ENCODE peak calls at places on chromosome 2, in ten cellular contexts. U is stomach, H is H1, Y is body of pancreas, F is activated B cell treated with CpG ODN at 0.5 μM for 24 hours, N is cardiac muscle cell, C is progenitor cell of endocrine pancreas, L is endothelial cell of umbilical vein, J is IMR-90, A is neural progenitor cell. O is an unnamed sample.

GRCh38 chr2:135530313-135531230 is at the start of gene ZRANB3:
- DNase-seq in U (peak), H (peak), Y (peak), F (peak), N (peak), C (peak), L (peak), J (peak), A (peak), O (peak)

GRCh38 chr2:238425979-238426567 is 654 bp upstream of the ASB1 start:
- DNase-seq in U (peak), H (no peak), Y (peak), F (no peak), N (peak), C (no peak), L (no peak), J (peak), A (peak), O (no peak)

GRCh38 chr2:55109219-55109891 is 59.1 kb upstream of the RTN4 start:
- DNase-seq in U (no peak), H (no peak), Y (peak), F (no peak), N (no peak), C (no peak), L (peak), J (peak), A (no peak), O (no peak)

GRCh38 chr2:167132906-167133555 is 244.8 kb downstream of the XIRP2 start:
- DNase-seq in U (no peak), H (no peak), Y (no peak), F (no peak), N (no peak), C (no peak), L (no peak), J (no peak), A (peak), O (no peak)

GRCh38 chr2:212863185-212863588 is 288.2 kb downstream of the IKZF2 start:
- DNase-seq in U (peak), H (peak), Y (peak), F (no peak), N (peak), C (no peak), L (peak), J (no peak), A (peak), O (no peak)

GRCh38 chr2:5725794-5726463 is 33.7 kb downstream of the SOX11 start:
- DNase-seq in U (no peak), H (peak), Y (no peak), F (no peak), N (peak), C (peak), L (no peak), J (no peak), A (peak), O (no peak)

GRCh38 chr2:158781562-158781961 is 13.6 kb upstream of the DAPL1 start:
- DNase-seq in U (no peak), H (no peak), Y (no peak), F (no peak), N (no peak), C (no peak), L (peak), J (peak), A (peak), O (no peak)

GRCh38 chr2:200622106-200622505 is 36.3 kb downstream of the AOX1 start:
- DNase-seq in U (no peak), H (no peak), Y (no peak), F (no peak), N (no peak), C (no peak), L (no peak), J (peak), A (no peak), O (no peak)

GRCh38 chr2:15560404-15560987 is 638 bp downstream of the NBAS start:
- DNase-seq in U (no peak), H (peak), Y (peak), F (no peak), N (peak), C (no peak), L (peak), J (peak), A (peak), O (no peak)

GRCh38 chr2:71846669-71847291 is 300.9 kb downstream of the CYP26B1 start:
- DNase-seq in U (no peak), H (no peak), Y (no peak), F (no peak), N (no peak), C (no peak), L (peak), J (peak), A (no peak), O (no peak)

GRCh38 chr2:154587739-154588138 is 110.8 kb upstream of the KCNJ3 start:
- DNase-seq in U (no peak), H (no peak), Y (no peak), F (no peak), N (no peak), C (no peak), L (no peak), J (no peak), A (no peak), O (no peak)

GRCh38 chr2:112706170-112706664 is 14.6 kb upstream of the NT5DC4 start:
- DNase-seq in U (no peak), H (no peak), Y (no peak), F (no peak), N (no peak), C (no peak), L (no peak), J (peak), A (no peak), O (no peak)

GRCh38 chr2:111972955-111973565 is 74.7 kb downstream of the MERTK start:
- DNase-seq in U (peak), H (no peak), Y (no peak), F (no peak), N (peak), C (no peak), L (no peak), J (no peak), A (no peak), O (no peak)

GRCh38 chr2:120914839-120915521 is 179.3 kb downstream of the GLI2 start:
- DNase-seq in U (peak), H (no peak), Y (peak), F (no peak), N (peak), C (no peak), L (peak), J (peak), A (no peak), O (no peak)

GRCh38 chr2:13686262-13686661 is 946.3 kb upstream of the LRATD1 start:
- DNase-seq in U (no peak), H (no peak), Y (no peak), F (no peak), N (no peak), C (no peak), L (no peak), J (no peak), A (no peak), O (no peak)

GRCh38 chr2:54636425-54637139 is 86.9 kb upstream of the EML6 start:
- DNase-seq in U (peak), H (no peak), Y (no peak), F (no peak), N (no peak), C (no peak), L (no peak), J (no peak), A (no peak), O (no peak)

GRCh38 chr2:16656087-16656486 is 9.5 kb downstream of the CYRIA start:
- DNase-seq in U (no peak), H (peak), Y (no peak), F (no peak), N (no peak), C (no peak), L (no peak), J (no peak), A (peak), O (no peak)

GRCh38 chr2:238401539-238401938 is 25.2 kb upstream of the ASB1 start:
- DNase-seq in U (peak), H (no peak), Y (no peak), F (no peak), N (no peak), C (no peak), L (no peak), J (no peak), A (no peak), O (no peak)

GRCh38 chr2:39665811-39666488 is at the start of gene TMEM178A:
- DNase-seq in U (no peak), H (peak), Y (no peak), F (peak), N (peak), C (peak), L (no peak), J (no peak), A (peak), O (no peak)

GRCh38 chr2:134137182-134137595 is 116.7 kb upstream of the MGAT5 start:
- DNase-seq in U (peak), H (no peak), Y (peak), F (no peak), N (peak), C (no peak), L (peak), J (peak), A (no peak), O (no peak)

GRCh38 chr2:88753833-88754584 is 62.5 kb downstream of the RPIA start:
- DNase-seq in U (no peak), H (no peak), Y (peak), F (no peak), N (no peak), C (no peak), L (peak), J (peak), A (no peak), O (peak)

GRCh38 chr2:96960271-96960955 is 26.0 kb downstream of the FAM178B start:
- DNase-seq in U (peak), H (peak), Y (peak), F (peak), N (peak), C (peak), L (peak), J (peak), A (peak), O (peak)

GRCh38 chr2:11933854-11934253 is 187.4 kb downstream of the LPIN1 start:
- DNase-seq in U (no peak), H (no peak), Y (no peak), F (no peak), N (no peak), C (no peak), L (no peak), J (no peak), A (no peak), O (no peak)

GRCh38 chr2:113762377-113763118 is 6.1 kb upstream of the SLC35F5 start:
- DNase-seq in U (no peak), H (no peak), Y (no peak), F (no peak), N (no peak), C (no peak), L (peak), J (peak), A (no peak), O (no peak)

GRCh38 chr2:136423516-136423996 is 305.6 kb upstream of the CXCR4 start:
- DNase-seq in U (peak), H (peak), Y (peak), F (peak), N (peak), C (peak), L (peak), J (peak), A (peak), O (peak)

GRCh38 chr2:129673234-129673633 is 306.2 kb upstream of the RAB6C start:
- DNase-seq in U (no peak), H (no peak), Y (no peak), F (no peak), N (no peak), C (no peak), L (no peak), J (no peak), A (no peak), O (no peak)

GRCh38 chr2:219331560-219332213 is 857 bp downstream of the RESP18 start:
- DNase-seq in U (no peak), H (peak), Y (peak), F (no peak), N (peak), C (peak), L (no peak), J (peak), A (peak), O (peak)

GRCh38 chr2:96088340-96089335 is 27.7 kb downstream of the ADRA2B start:
- DNase-seq in U (peak), H (peak), Y (no peak), F (no peak), N (no peak), C (peak), L (no peak), J (no peak), A (peak), O (no peak)

GRCh38 chr2:146412625-146413024 is 1432.2 kb upstream of the ACVR2A start:
- DNase-seq in U (no peak), H (peak), Y (no peak), F (no peak), N (no peak), C (no peak), L (no peak), J (no peak), A (no peak), O (no peak)

GRCh38 chr2:95299961-95300360 is 2.8 kb downstream of the KCNIP3 start:
- DNase-seq in U (no peak), H (no peak), Y (no peak), F (no peak), N (no peak), C (no peak), L (no peak), J (no peak), A (no peak), O (no peak)

GRCh38 chr2:19686439-19686838 is 215.3 kb downstream of the TTC32 start:
- DNase-seq in U (no peak), H (no peak), Y (no peak), F (no peak), N (no peak), C (no peak), L (no peak), J (no peak), A (no peak), O (no peak)

GRCh38 chr2:117470311-117471095 is 344.0 kb upstream of the DDX18 start:
- DNase-seq in U (peak), H (peak), Y (peak), F (no peak), N (peak), C (peak), L (no peak), J (no peak), A (peak), O (no peak)

GRCh38 chr2:63667132-63667531 is 78.4 kb downstream of the MDH1 start:
- DNase-seq in U (no peak), H (no peak), Y (no peak), F (no peak), N (no peak), C (no peak), L (no peak), J (no peak), A (no peak), O (no peak)

GRCh38 chr2:105734762-105735538 is 9.8 kb upstream of the NCK2 start:
- DNase-seq in U (no peak), H (no peak), Y (no peak), F (no peak), N (no peak), C (no peak), L (no peak), J (peak), A (no peak), O (no peak)

GRCh38 chr2:120470041-120470716 is 124.2 kb downstream of the INHBB start:
- DNase-seq in U (peak), H (no peak), Y (peak), F (no peak), N (no peak), C (no peak), L (peak), J (peak), A (no peak), O (no peak)

GRCh38 chr2:29343830-29344229 is 228.6 kb downstream of the CLIP4 start:
- DNase-seq in U (no peak), H (no peak), Y (no peak), F (no peak), N (no peak), C (no peak), L (no peak), J (no peak), A (no peak), O (no peak)
- TF ChIP-seq CTCF in U (no peak), H (peak), Y (no peak), F (no peak), N (no peak), C (no peak), L (no peak), J (no peak), A (peak), O (no peak)

GRCh38 chr2:24540011-24540477 is 49.0 kb downstream of the NCOA1 start:
- DNase-seq in U (no peak), H (no peak), Y (no peak), F (no peak), N (no peak), C (no peak), L (no peak), J (no peak), A (no peak), O (no peak)

GRCh38 chr2:24542269-24542872 is 51.3 kb downstream of the NCOA1 start:
- DNase-seq in U (no peak), H (no peak), Y (no peak), F (no peak), N (no peak), C (no peak), L (no peak), J (no peak), A (no peak), O (no peak)

GRCh38 chr2:24546668-24547067 is 55.6 kb downstream of the NCOA1 start:
- DNase-seq in U (no peak), H (no peak), Y (no peak), F (no peak), N (no peak), C (no peak), L (no peak), J (no peak), A (no peak), O (no peak)

GRCh38 chr2:24544456-24545115 is 53.5 kb downstream of the NCOA1 start:
- DNase-seq in U (no peak), H (no peak), Y (no peak), F (no peak), N (no peak), C (no peak), L (no peak), J (no peak), A (no peak), O (no peak)

GRCh38 chr2:24543252-24543651 is 52.2 kb downstream of the NCOA1 start:
- DNase-seq in U (no peak), H (no peak), Y (no peak), F (no peak), N (no peak), C (no peak), L (no peak), J (no peak), A (no peak), O (no peak)
- TF ChIP-seq CTCF in U (no peak), H (peak), Y (no peak), F (no peak), N (peak), C (peak), L (peak), J (no peak), A (peak), O (no peak)

DNA sequence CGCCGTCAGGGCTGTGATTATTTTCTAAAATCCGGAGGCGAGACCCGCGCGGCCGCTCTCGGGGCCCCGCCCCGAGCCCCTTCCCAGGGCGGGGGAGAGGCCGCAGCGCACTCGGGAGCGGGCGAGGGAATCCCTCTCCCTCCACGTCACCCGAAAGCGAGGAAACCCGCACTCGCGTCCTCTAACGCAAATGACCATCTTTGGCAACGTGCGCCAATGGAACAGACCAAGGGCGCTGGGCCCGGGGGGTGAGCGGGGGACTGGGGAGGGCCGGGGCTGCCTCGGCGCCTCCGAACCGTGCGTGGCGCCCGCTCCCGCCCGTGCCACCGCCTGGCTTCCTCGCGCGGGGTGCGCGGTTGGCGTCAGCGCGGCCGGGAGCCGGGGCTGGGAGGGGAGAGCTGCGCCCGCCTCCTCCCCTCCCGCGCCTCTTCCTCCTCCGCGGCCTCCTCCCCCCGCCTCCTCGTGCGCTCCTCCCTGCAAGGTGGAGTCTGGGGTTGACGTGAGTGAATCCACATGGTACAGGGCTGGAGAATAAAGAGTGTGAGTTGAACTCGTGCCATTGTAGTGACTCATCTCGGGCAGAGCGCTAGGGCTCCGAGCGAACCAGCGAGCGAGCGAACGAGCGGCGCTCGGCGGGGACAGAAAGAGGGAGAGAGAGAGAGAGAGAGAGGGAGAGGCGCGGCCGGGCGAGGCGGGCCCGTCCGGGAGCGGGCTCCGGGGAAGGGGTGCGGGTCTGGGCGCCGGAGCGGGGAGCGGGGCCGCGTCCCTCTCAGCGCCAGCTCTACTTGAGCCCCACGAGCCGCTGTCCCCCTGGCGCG is at the start of gene FOSL2:
- DNase-seq in U (peak), H (peak), Y (peak), F (peak), N (peak), C (peak), L (peak), J (peak), A (peak), O (peak)
- TF ChIP-seq CTCF in U (no peak), H (no peak), Y (no peak), F (no peak), N (no peak), C (no peak), L (no peak), J (peak), A (no peak), O (no peak)

DNA sequence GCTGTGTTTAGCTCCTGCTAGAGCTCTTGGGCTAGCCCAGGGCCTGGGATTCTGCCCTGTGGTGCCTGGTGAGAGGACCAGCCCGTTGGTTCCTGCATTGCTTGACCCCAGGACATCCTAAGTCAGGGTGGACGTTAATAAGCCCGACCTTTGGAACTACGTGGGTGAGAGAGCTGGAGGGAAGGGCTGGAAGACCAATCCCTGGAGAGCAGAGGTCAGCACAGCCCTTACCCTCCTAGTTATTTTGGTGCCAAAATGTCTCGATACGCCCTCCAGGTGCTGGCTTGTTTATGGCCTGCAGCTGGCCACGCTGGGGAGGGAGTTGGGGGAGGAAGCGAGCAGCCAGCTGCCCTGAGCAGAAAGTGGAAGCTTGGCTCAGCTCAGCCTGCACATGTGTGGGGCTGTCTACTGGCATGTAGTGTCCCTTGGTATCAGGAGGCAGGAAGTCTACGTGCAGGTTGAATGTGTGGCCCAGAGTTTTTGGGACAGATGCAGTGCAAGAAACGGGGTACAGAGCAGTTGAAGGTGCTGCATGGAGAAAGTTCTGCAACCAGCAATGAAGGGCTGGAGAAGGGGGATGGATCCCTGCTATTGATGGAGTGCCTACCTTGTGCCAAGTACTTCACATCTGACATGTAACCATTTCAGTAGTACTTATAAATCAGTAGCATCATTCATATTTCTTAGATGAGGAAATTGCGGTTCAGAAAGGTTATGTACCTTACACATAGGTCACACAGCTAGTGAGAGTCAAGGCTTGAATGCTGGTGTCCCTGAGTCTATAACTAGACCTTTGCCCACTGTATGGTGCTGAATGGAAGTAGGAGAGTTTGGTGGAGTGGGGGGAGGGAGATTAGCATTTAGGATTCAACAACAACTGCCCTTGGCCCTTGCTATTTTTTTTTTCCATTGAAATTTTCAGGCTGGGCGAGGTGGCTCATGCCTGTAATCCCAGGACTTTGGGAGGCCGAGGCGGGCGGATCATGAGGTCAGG is 5.0 kb upstream of the DGKD start:
- DNase-seq in U (peak), H (no peak), Y (peak), F (peak), N (no peak), C (no peak), L (peak), J (peak), A (no peak), O (no peak)
- TF ChIP-seq CTCF in U (no peak), H (no peak), Y (no peak), F (no peak), N (no peak), C (no peak), L (no peak), J (no peak), A (no peak), O (no peak)

DNA sequence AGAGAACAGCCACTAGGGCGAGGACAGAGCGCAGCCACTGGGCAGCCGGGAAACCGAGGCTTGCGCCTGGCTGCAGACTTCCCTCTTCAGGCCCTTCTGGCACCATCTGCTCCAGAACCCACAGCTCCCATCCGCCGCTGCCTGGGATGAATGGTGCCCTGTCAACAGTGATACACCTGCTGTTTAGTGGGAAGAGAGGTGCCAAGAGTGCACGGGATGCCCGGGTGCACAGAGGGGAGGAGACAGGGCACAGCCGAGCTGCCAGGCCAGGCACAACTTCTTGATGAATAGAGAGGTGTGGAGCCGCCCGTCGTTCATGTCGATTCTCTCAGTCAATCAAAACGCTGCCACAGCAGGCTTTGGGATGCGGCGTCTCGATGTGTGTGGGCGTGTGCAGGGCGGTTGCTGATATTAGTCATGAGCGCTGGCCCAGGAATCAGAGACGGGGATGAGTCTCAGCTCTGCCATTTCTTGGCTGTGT is 39.5 kb downstream of the RRM2 start:
- DNase-seq in U (no peak), H (no peak), Y (no peak), F (no peak), N (no peak), C (no peak), L (peak), J (no peak), A (no peak), O (no peak)
- TF ChIP-seq CTCF in U (no peak), H (no peak), Y (no peak), F (no peak), N (no peak), C (no peak), L (peak), J (no peak), A (no peak), O (no peak)

O was measured in CD4-positive, alpha-beta T cell.